ENCODE peak calls at places on chromosomes 12 and 14, in five cellular contexts. S, Z, R, M and Y are unnamed samples.

GRCh38 chr12:21823581-21823980 is 49.1 kb upstream of the KCNJ8 start:
- DNase-seq in S (no peak), Z (no peak), R (no peak), M (no peak), Y (no peak)

GRCh38 chr14:99745307-99745951 is 47.8 kb upstream of the EML1 start:
- DNase-seq in S (peak), Z (no peak), R (no peak), M (no peak), Y (no peak)

GRCh38 chr12:132040906-132041606 is 91.3 kb downstream of the EP400 start:
- DNase-seq in S (no peak), Z (no peak), R (no peak), M (no peak), Y (no peak)

GRCh38 chr14:72726444-72726843 is 167.5 kb downstream of the DPF3 start:
- DNase-seq in S (no peak), Z (no peak), R (no peak), M (no peak), Y (no peak)

GRCh38 chr14:29453045-29453444 is 474.6 kb downstream of the PRKD1 start:
- DNase-seq in S (no peak), Z (no peak), R (no peak), M (no peak), Y (no peak)

GRCh38 chr12:31589896-31590729 is 823 bp downstream of the DENND5B start:
- DNase-seq in S (peak), Z (peak), R (peak), M (peak), Y (peak)

GRCh38 chr12:47397664-47398281 is 308.1 kb downstream of the RPAP3 start:
- DNase-seq in S (no peak), Z (peak), R (no peak), M (peak), Y (no peak)

GRCh38 chr12:3950714-3951320 is 77.6 kb upstream of the PARP11 start:
- DNase-seq in S (no peak), Z (no peak), R (no peak), M (no peak), Y (no peak)

GRCh38 chr12:47276253-47277070 is 196.7 kb upstream of the AMIGO2 start:
- DNase-seq in S (peak), Z (peak), R (no peak), M (no peak), Y (peak)

GRCh38 chr14:64544607-64545312 is 4.2 kb downstream of the HSPA2 start:
- DNase-seq in S (no peak), Z (no peak), R (no peak), M (no peak), Y (no peak)

GRCh38 chr14:90839024-90839888 is 23.0 kb upstream of the TTC7B start:
- DNase-seq in S (no peak), Z (no peak), R (no peak), M (no peak), Y (no peak)

GRCh38 chr14:94129111-94129757 is at the start of gene IFI27L2:
- DNase-seq in S (no peak), Z (no peak), R (peak), M (peak), Y (peak)
- TF ChIP-seq CTCF in S (no peak), Z (no peak), R (peak), M (peak), Y (peak)

GRCh38 chr12:57751432-57751787 is 700 bp downstream of the CDK4 start:
- DNase-seq in S (no peak), Z (no peak), R (no peak), M (no peak), Y (no peak)

GRCh38 chr12:57750561-57751431 is 1.3 kb downstream of the CDK4 start:
- DNase-seq in S (no peak), Z (no peak), R (no peak), M (no peak), Y (no peak)

GRCh38 chr12:57753938-57754337 is 965 bp upstream of the MARCHF9 start:
- DNase-seq in S (no peak), Z (no peak), R (no peak), M (no peak), Y (no peak)

GRCh38 chr12:57751788-57752667 is at the start of gene CDK4:
- DNase-seq in S (peak), Z (peak), R (peak), M (peak), Y (peak)

GRCh38 chr12:57752668-57753000 is 524 bp upstream of the CDK4 start:
- DNase-seq in S (no peak), Z (no peak), R (no peak), M (no peak), Y (no peak)
- H3K4me3 ChIP-seq in S (peak), Z (peak), R (peak), M (peak), Y (peak)

GRCh38 chr12:41514907-41515306 is 326.8 kb downstream of the PDZRN4 start:
- DNase-seq in S (no peak), Z (no peak), R (no peak), M (peak), Y (no peak)
- TF ChIP-seq CTCF in S (peak), Z (no peak), R (no peak), M (peak), Y (peak)

DNA sequence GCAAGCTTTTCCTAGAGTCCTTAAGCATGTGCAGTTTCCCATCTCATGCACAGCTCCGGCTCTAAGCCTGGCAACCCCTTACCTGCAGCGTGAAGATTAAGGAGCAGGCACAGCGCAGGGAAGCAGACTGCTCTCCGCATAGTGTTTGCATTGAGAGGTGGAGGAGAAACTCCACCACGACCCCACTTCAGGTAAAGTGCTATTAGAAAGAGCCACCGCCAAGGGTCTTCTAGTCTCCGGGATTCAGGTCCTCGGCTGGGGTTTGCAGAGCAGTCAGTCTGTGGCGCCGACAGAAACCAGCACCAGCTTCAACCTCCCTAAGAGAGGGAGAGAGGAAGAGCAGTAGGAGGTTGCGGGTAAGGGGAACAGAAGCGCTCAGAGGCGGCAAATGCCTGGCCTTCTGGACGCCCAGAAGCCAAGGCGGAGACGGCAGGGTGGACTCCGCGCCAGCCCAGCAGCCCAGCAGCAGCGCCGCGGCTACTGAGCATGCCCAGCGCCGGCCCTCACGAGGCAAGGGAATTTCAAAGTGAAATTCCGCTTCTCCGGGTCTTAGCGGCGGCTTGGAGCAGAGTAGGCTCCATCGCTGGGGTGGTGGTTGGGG is at the start of gene PTPRR:
- DNase-seq in S (no peak), Z (no peak), R (no peak), M (peak), Y (no peak)
- H3K4me3 ChIP-seq in S (no peak), Z (no peak), R (peak), M (peak), Y (no peak)